ENCODE peak calls at places on chromosome 20, in nine cellular contexts. One of them, this sample, is unnamed.
A peak's percentile ranks its signal among the peaks of the same experiment; 100 is the strongest.

GRCh38 chr20:32528905-32529670 is 56.0 kb downstream of the NOL4L start:
- DNase-seq in right cardiac atrium: no peak
- DNase-seq in left cardiac atrium: no peak
- DNase-seq in NCI-H2107: no peak
- DNase-seq in activated T-helper 9 cell treated with anti-CD3 and anti-CD28 coated beads, Interleukin-2, amount 50 U/mL, for 16 hours: no peak
- DNase-seq in T-helper 17 cell: no peak
- DNase-seq in DMS79: no peak
- DNase-seq in GM13976: no peak
- DNase-seq in activated B cell treated with CpG ODN at 0.5 μM for 24 hours: no peak
- DNase-seq in this sample: no peak

GRCh38 chr20:46021361-46022359 is 7.4 kb upstream of the SLC12A5 start:
- DNase-seq in activated B cell treated with CpG ODN at 0.5 μM for 24 hours: peak; percentile 41
- DNase-seq in NCI-H2107: no peak
- DNase-seq in T-helper 17 cell: peak; percentile 42
- DNase-seq in right cardiac atrium: no peak
- DNase-seq in activated T-helper 9 cell treated with anti-CD3 and anti-CD28 coated beads, Interleukin-2, amount 50 U/mL, for 16 hours: no peak
- DNase-seq in GM13976: peak; percentile 86
- DNase-seq in DMS79: peak; percentile 47
- DNase-seq in left cardiac atrium: no peak
- DNase-seq in this sample: no peak

GRCh38 chr20:44295995-44296394 is 15.0 kb downstream of the FITM2 start:
- DNase-seq in right cardiac atrium: no peak
- DNase-seq in DMS79: peak; percentile 69
- DNase-seq in activated T-helper 9 cell treated with anti-CD3 and anti-CD28 coated beads, Interleukin-2, amount 50 U/mL, for 16 hours: no peak
- DNase-seq in T-helper 17 cell: no peak
- DNase-seq in NCI-H2107: peak; percentile 8
- DNase-seq in activated B cell treated with CpG ODN at 0.5 μM for 24 hours: no peak
- DNase-seq in left cardiac atrium: no peak
- DNase-seq in GM13976: no peak
- DNase-seq in this sample: no peak

GRCh38 chr20:37501940-37502339 is 19.1 kb upstream of the NNAT start:
- DNase-seq in activated B cell treated with CpG ODN at 0.5 μM for 24 hours: no peak
- DNase-seq in DMS79: peak; percentile 29
- DNase-seq in activated T-helper 9 cell treated with anti-CD3 and anti-CD28 coated beads, Interleukin-2, amount 50 U/mL, for 16 hours: no peak
- DNase-seq in GM13976: no peak
- DNase-seq in T-helper 17 cell: no peak
- DNase-seq in left cardiac atrium: no peak
- DNase-seq in NCI-H2107: no peak
- DNase-seq in right cardiac atrium: no peak
- DNase-seq in this sample: no peak

GRCh38 chr20:3221398-3222226 is 12.3 kb downstream of the ITPA start:
- DNase-seq in NCI-H2107: no peak
- DNase-seq in activated B cell treated with CpG ODN at 0.5 μM for 24 hours: no peak
- DNase-seq in T-helper 17 cell: no peak
- DNase-seq in right cardiac atrium: no peak
- DNase-seq in GM13976: no peak
- DNase-seq in left cardiac atrium: no peak
- DNase-seq in DMS79: no peak
- DNase-seq in activated T-helper 9 cell treated with anti-CD3 and anti-CD28 coated beads, Interleukin-2, amount 50 U/mL, for 16 hours: no peak
- DNase-seq in this sample: no peak

GRCh38 chr20:31608256-31608980 is 3.3 kb downstream of the ID1 start:
- DNase-seq in DMS79: peak; percentile 96
- DNase-seq in right cardiac atrium: peak; percentile 85
- DNase-seq in left cardiac atrium: peak; percentile 88
- DNase-seq in activated T-helper 9 cell treated with anti-CD3 and anti-CD28 coated beads, Interleukin-2, amount 50 U/mL, for 16 hours: no peak
- DNase-seq in NCI-H2107: peak; percentile 70
- DNase-seq in activated B cell treated with CpG ODN at 0.5 μM for 24 hours: no peak
- DNase-seq in T-helper 17 cell: no peak
- DNase-seq in GM13976: no peak
- DNase-seq in this sample: peak; percentile 60

GRCh38 chr20:9112541-9113515 is 43.9 kb downstream of the PLCB4 start:
- DNase-seq in NCI-H2107: no peak
- DNase-seq in GM13976: no peak
- DNase-seq in T-helper 17 cell: no peak
- DNase-seq in right cardiac atrium: no peak
- DNase-seq in DMS79: no peak
- DNase-seq in activated B cell treated with CpG ODN at 0.5 μM for 24 hours: no peak
- DNase-seq in left cardiac atrium: no peak
- DNase-seq in activated T-helper 9 cell treated with anti-CD3 and anti-CD28 coated beads, Interleukin-2, amount 50 U/mL, for 16 hours: no peak
- DNase-seq in this sample: peak; percentile 79

GRCh38 chr20:37651932-37652331 is 41.9 kb upstream of the CTNNBL1 start:
- DNase-seq in GM13976: peak; percentile 35
- DNase-seq in NCI-H2107: no peak
- DNase-seq in right cardiac atrium: peak; percentile 34
- DNase-seq in left cardiac atrium: peak; percentile 62
- DNase-seq in T-helper 17 cell: no peak
- DNase-seq in DMS79: no peak
- DNase-seq in activated B cell treated with CpG ODN at 0.5 μM for 24 hours: no peak
- DNase-seq in activated T-helper 9 cell treated with anti-CD3 and anti-CD28 coated beads, Interleukin-2, amount 50 U/mL, for 16 hours: no peak
- DNase-seq in this sample: peak; percentile 51

GRCh38 chr20:20022498-20022897 is 5.3 kb downstream of the NAA20 start:
- DNase-seq in DMS79: no peak
- DNase-seq in activated B cell treated with CpG ODN at 0.5 μM for 24 hours: no peak
- DNase-seq in NCI-H2107: no peak
- DNase-seq in T-helper 17 cell: no peak
- DNase-seq in left cardiac atrium: no peak
- DNase-seq in GM13976: peak; percentile 53
- DNase-seq in right cardiac atrium: no peak
- DNase-seq in activated T-helper 9 cell treated with anti-CD3 and anti-CD28 coated beads, Interleukin-2, amount 50 U/mL, for 16 hours: no peak
- DNase-seq in this sample: no peak

GRCh38 chr20:25493137-25493536 is 85.7 kb downstream of the GINS1 start:
- DNase-seq in left cardiac atrium: no peak
- DNase-seq in T-helper 17 cell: no peak
- DNase-seq in activated T-helper 9 cell treated with anti-CD3 and anti-CD28 coated beads, Interleukin-2, amount 50 U/mL, for 16 hours: no peak
- DNase-seq in GM13976: no peak
- DNase-seq in DMS79: no peak
- DNase-seq in activated B cell treated with CpG ODN at 0.5 μM for 24 hours: no peak
- DNase-seq in NCI-H2107: no peak
- DNase-seq in right cardiac atrium: no peak
- DNase-seq in this sample: no peak

GRCh38 chr20:50848341-50848808 is 53.5 kb downstream of the BCAS4 start:
- DNase-seq in GM13976: no peak
- DNase-seq in right cardiac atrium: no peak
- DNase-seq in activated B cell treated with CpG ODN at 0.5 μM for 24 hours: no peak
- DNase-seq in activated T-helper 9 cell treated with anti-CD3 and anti-CD28 coated beads, Interleukin-2, amount 50 U/mL, for 16 hours: no peak
- DNase-seq in T-helper 17 cell: no peak
- DNase-seq in left cardiac atrium: peak; percentile 38
- DNase-seq in NCI-H2107: no peak
- DNase-seq in DMS79: no peak
- DNase-seq in this sample: no peak

GRCh38 chr20:46717818-46718541 is 8.5 kb downstream of the SLC2A10 start:
- DNase-seq in activated B cell treated with CpG ODN at 0.5 μM for 24 hours: no peak
- DNase-seq in right cardiac atrium: no peak
- DNase-seq in DMS79: no peak
- DNase-seq in NCI-H2107: no peak
- DNase-seq in left cardiac atrium: no peak
- DNase-seq in activated T-helper 9 cell treated with anti-CD3 and anti-CD28 coated beads, Interleukin-2, amount 50 U/mL, for 16 hours: no peak
- DNase-seq in GM13976: no peak
- DNase-seq in T-helper 17 cell: no peak
- DNase-seq in this sample: no peak

GRCh38 chr20:35226775-35227681 is 538 bp downstream of the MMP24 start:
- DNase-seq in right cardiac atrium: peak; percentile 48
- DNase-seq in activated B cell treated with CpG ODN at 0.5 μM for 24 hours: peak; percentile 36
- DNase-seq in GM13976: peak; percentile 65
- DNase-seq in activated T-helper 9 cell treated with anti-CD3 and anti-CD28 coated beads, Interleukin-2, amount 50 U/mL, for 16 hours: peak; percentile 18
- DNase-seq in T-helper 17 cell: no peak
- DNase-seq in NCI-H2107: no peak
- DNase-seq in DMS79: no peak
- DNase-seq in left cardiac atrium: peak; percentile 58
- DNase-seq in this sample: peak; percentile 18

This sample was measured in LHCN-M2.